ENCODE peak calls at places on chromosomes 3 and 15, in eight cellular contexts. S is HFFc6, C is cardiac muscle cell, H is lower leg skin, O is psoas muscle, Z is choroid plexus epithelial cell, V is GM12864, T is HFF-Myc. B is an unnamed sample.

GRCh38 chr3:54427951-54428871 is 305.9 kb downstream of the CACNA2D3 start:
- DNase-seq in S (peak), C (peak), H (no peak), O (peak), Z (peak), V (peak), T (peak), B (peak)

GRCh38 chr15:65082303-65082958 is 5.9 kb downstream of the KBTBD13 start:
- DNase-seq in S (no peak), C (no peak), H (no peak), O (no peak), Z (no peak), V (no peak), T (no peak), B (peak)

GRCh38 chr15:88388702-88389101 is 78.5 kb downstream of the MRPL46 start:
- DNase-seq in S (no peak), C (no peak), H (no peak), O (no peak), Z (no peak), V (no peak), T (no peak), B (no peak)

GRCh38 chr3:59979542-59979941 is 929.7 kb upstream of the CFAP20DC start:
- DNase-seq in S (no peak), C (no peak), H (no peak), O (no peak), Z (no peak), V (no peak), T (no peak), B (no peak)

GRCh38 chr15:47673343-47673761 is 44.0 kb upstream of the SEMA6D start:
- DNase-seq in S (no peak), C (peak), H (no peak), O (no peak), Z (peak), V (no peak), T (no peak), B (no peak)

GRCh38 chr3:48694610-48695051 is 8.9 kb upstream of the NCKIPSD start:
- DNase-seq in S (peak), C (peak), H (peak), O (peak), Z (peak), V (no peak), T (peak), B (peak)

GRCh38 chr3:156619376-156619775 is 55.0 kb upstream of the TIPARP start:
- DNase-seq in S (no peak), C (peak), H (no peak), O (no peak), Z (peak), V (no peak), T (no peak), B (no peak)

GRCh38 chr3:45555154-45555591 is 39.4 kb upstream of the LIMD1 start:
- DNase-seq in S (no peak), C (no peak), H (peak), O (peak), Z (no peak), V (no peak), T (no peak), B (no peak)

GRCh38 chr3:194592798-194593752 is 40.1 kb downstream of the TMEM44 start:
- DNase-seq in S (peak), C (peak), H (no peak), O (no peak), Z (peak), V (no peak), T (peak), B (peak)

GRCh38 chr3:11655188-11655928 is 11.6 kb upstream of the VGLL4 start:
- DNase-seq in S (no peak), C (peak), H (no peak), O (no peak), Z (no peak), V (no peak), T (no peak), B (peak)

GRCh38 chr3:14633819-14634424 is 17.6 kb upstream of the CCDC174 start:
- DNase-seq in S (peak), C (peak), H (no peak), O (peak), Z (peak), V (peak), T (peak), B (peak)

GRCh38 chr3:17945018-17945798 is 202.8 kb upstream of the TBC1D5 start:
- DNase-seq in S (no peak), C (peak), H (no peak), O (no peak), Z (no peak), V (no peak), T (no peak), B (no peak)

GRCh38 chr3:72200332-72200731 is 415.4 kb upstream of the PROK2 start:
- DNase-seq in S (no peak), C (no peak), H (no peak), O (no peak), Z (no peak), V (no peak), T (no peak), B (no peak)

GRCh38 chr3:72820405-72820804 is 27.8 kb downstream of the SHQ1 start:
- DNase-seq in S (peak), C (peak), H (no peak), O (no peak), Z (peak), V (no peak), T (no peak), B (no peak)

GRCh38 chr3:170689218-170689874 is 103.5 kb upstream of the SLC7A14 start:
- DNase-seq in S (peak), C (peak), H (no peak), O (no peak), Z (peak), V (no peak), T (peak), B (peak)

GRCh38 chr3:123678108-123678511 is 93.3 kb upstream of the HACD2 start:
- DNase-seq in S (peak), C (peak), H (no peak), O (no peak), Z (peak), V (no peak), T (peak), B (no peak)

GRCh38 chr3:9161811-9162210 is 87.6 kb downstream of the SRGAP3 start:
- DNase-seq in S (no peak), C (no peak), H (no peak), O (no peak), Z (no peak), V (no peak), T (no peak), B (no peak)

GRCh38 chr3:172332256-172333041 is 115.8 kb downstream of the GHSR start:
- DNase-seq in S (peak), C (peak), H (peak), O (no peak), Z (peak), V (no peak), T (peak), B (peak)

GRCh38 chr15:89105147-89105546 is 16.9 kb downstream of the ABHD2 start:
- DNase-seq in S (peak), C (peak), H (no peak), O (no peak), Z (peak), V (no peak), T (peak), B (no peak)

GRCh38 chr3:53708001-53708621 is 138.1 kb downstream of the CHDH start:
- DNase-seq in S (no peak), C (no peak), H (peak), O (no peak), Z (no peak), V (no peak), T (no peak), B (no peak)

GRCh38 chr3:72492240-72492639 is 356.0 kb downstream of the SHQ1 start:
- DNase-seq in S (peak), C (peak), H (peak), O (peak), Z (peak), V (no peak), T (peak), B (no peak)

GRCh38 chr3:194928183-194928736 is 242.6 kb downstream of the FAM43A start:
- DNase-seq in S (peak), C (peak), H (no peak), O (no peak), Z (peak), V (no peak), T (peak), B (no peak)

GRCh38 chr3:48661501-48662139 is 1.1 kb downstream of the CELSR3 start:
- DNase-seq in S (peak), C (peak), H (peak), O (peak), Z (peak), V (no peak), T (no peak), B (no peak)

GRCh38 chr15:43105077-43105769 is 615 bp downstream of the UBR1 start:
- DNase-seq in S (no peak), C (no peak), H (no peak), O (no peak), Z (no peak), V (no peak), T (no peak), B (peak)

DNA sequence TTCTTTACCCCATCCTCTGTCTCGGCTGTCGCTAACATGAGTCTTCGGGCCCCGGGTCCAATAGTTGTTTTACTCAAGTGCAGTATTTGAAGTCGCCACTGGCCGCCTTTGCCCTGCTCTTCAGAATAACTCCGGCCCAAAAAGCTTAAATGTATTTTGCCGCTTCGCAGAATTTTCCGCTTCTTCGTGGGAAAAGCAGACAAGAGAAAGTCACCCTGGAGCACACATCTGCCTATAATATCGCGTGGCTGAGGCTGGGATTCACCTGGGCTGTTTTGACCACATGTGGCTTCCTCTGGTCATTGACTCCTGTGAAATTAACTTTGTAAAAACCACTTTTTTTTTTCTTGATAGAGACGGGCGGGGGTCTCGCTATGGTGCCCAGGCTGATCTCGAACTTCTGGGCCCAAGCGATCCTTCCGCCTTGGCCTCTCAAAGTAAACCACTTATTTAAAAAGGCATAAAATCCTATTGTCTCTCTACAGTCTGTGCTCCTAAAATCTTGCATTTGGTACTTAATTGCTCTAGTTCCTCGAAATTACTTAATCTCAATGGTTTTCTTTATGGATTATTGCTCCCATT is 707 bp downstream of the CNOT10 start:
- DNase-seq in S (peak), C (peak), H (no peak), O (no peak), Z (peak), V (peak), T (no peak), B (no peak)
- TF ChIP-seq CTCF in S (no peak), C (no peak), H (no peak), O (no peak), Z (no peak), V (no peak), T (no peak), B (no peak)

DNA sequence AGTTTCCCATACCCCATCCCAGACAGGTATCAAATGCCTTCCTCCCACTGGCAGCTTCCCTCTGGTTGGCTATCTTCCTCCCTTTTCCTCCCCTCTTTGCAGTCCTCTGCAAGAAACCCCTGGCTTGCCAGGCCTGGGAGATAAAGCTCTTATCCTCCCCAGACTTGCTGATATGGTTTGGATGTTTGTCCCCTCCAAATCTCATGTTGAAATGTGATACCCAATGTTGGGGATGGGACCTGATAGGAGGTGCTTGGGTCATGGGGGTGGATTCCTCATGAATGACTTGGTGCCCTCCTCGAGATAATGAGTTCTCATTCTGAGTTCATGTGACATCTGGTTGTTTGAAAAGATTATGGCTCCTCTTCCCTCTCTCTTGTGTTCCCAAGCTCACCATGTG is 32.2 kb upstream of the SNRK start:
- DNase-seq in S (no peak), C (no peak), H (no peak), O (no peak), Z (no peak), V (no peak), T (no peak), B (no peak)
- TF ChIP-seq CTCF in S (no peak), C (no peak), H (no peak), O (no peak), Z (no peak), V (no peak), T (no peak), B (no peak)

GRCh38 chr15:82080774-82081173 is 35.0 kb upstream of the MEX3B start:
- DNase-seq in S (no peak), C (no peak), H (no peak), O (no peak), Z (no peak), V (no peak), T (no peak), B (no peak)

GRCh38 chr15:82086243-82086995 is 40.6 kb upstream of the MEX3B start:
- DNase-seq in S (no peak), C (no peak), H (no peak), O (no peak), Z (no peak), V (no peak), T (no peak), B (no peak)

GRCh38 chr15:82079736-82080135 is 33.9 kb upstream of the MEX3B start:
- DNase-seq in S (peak), C (peak), H (no peak), O (no peak), Z (peak), V (no peak), T (no peak), B (no peak)

GRCh38 chr15:82081904-82082810 is 36.3 kb upstream of the MEX3B start:
- DNase-seq in S (peak), C (peak), H (no peak), O (no peak), Z (peak), V (no peak), T (peak), B (no peak)
- TF ChIP-seq CTCF in S (peak), C (peak), H (no peak), O (no peak), Z (peak), V (no peak), T (peak), B (peak)

DNA sequence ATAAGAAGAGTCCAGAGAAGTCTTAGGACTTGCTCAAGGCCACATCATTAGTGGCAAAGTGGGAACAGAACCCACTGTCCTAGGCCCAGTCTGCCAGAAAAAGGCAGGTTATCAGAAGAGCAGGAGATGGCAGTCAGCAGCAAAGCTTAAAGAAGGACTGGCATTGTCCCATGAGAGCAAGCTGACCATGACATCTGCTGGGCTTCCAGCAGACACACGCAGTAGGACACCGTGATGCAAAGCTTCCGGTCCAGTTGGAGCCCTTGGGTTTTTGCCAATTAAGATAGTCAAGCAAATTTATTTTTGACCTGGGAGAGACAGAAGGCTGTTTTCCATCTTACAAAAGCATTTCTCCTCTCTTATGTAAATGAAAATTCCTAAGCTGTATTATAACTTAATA is 42.1 kb downstream of the ZBTB38 start:
- DNase-seq in S (peak), C (peak), H (no peak), O (peak), Z (peak), V (no peak), T (no peak), B (no peak)
- TF ChIP-seq CTCF in S (no peak), C (no peak), H (no peak), O (no peak), Z (no peak), V (no peak), T (no peak), B (no peak)

GRCh38 chr3:167166594-167167253 is 213.4 kb downstream of the ZBBX start:
- DNase-seq in S (no peak), C (no peak), H (no peak), O (no peak), Z (no peak), V (no peak), T (no peak), B (no peak)

GRCh38 chr3:167166012-167166411 is 214.1 kb downstream of the ZBBX start:
- DNase-seq in S (no peak), C (no peak), H (no peak), O (no peak), Z (no peak), V (no peak), T (no peak), B (no peak)

GRCh38 chr3:167167491-167167890 is 212.6 kb downstream of the ZBBX start:
- DNase-seq in S (no peak), C (no peak), H (no peak), O (no peak), Z (no peak), V (no peak), T (no peak), B (no peak)

GRCh38 chr3:167163580-167163979 is 216.5 kb downstream of the ZBBX start:
- DNase-seq in S (no peak), C (no peak), H (no peak), O (no peak), Z (no peak), V (no peak), T (no peak), B (no peak)

GRCh38 chr3:167162083-167162482 is 218.0 kb downstream of the ZBBX start:
- DNase-seq in S (no peak), C (no peak), H (no peak), O (no peak), Z (no peak), V (no peak), T (no peak), B (no peak)
- TF ChIP-seq CTCF in S (no peak), C (no peak), H (no peak), O (no peak), Z (no peak), V (no peak), T (no peak), B (no peak)

GRCh38 chr3:136432685-136433084 is 182.5 kb downstream of the PCCB start:
- DNase-seq in S (no peak), C (no peak), H (no peak), O (no peak), Z (no peak), V (no peak), T (no peak), B (no peak)

GRCh38 chr3:136434429-136434828 is 184.3 kb downstream of the PCCB start:
- DNase-seq in S (no peak), C (no peak), H (no peak), O (no peak), Z (no peak), V (no peak), T (no peak), B (no peak)

DNA sequence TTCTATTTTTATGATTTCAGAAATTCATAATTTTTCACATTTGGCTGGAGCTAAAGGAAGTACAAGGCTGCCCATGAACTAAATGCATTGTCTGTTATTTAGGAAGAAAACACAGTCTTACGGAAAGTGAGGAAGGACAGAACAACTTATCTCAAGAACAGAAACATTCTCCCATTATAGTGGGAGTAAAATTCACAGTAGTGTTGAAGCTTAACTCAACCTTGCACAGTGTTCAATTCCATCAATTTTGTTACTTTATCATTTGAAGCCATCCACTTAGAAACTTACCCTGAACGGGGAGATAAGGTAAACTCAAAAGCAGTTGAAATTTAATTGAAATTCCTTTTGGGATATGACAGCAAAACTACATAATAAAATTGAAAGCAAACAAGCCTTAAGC is 186.9 kb downstream of the PCCB start:
- DNase-seq in S (no peak), C (no peak), H (no peak), O (no peak), Z (no peak), V (no peak), T (no peak), B (no peak)
- TF ChIP-seq CTCF in S (no peak), C (no peak), H (no peak), O (no peak), Z (no peak), V (no peak), T (no peak), B (no peak)

GRCh38 chr3:32334675-32335074 is 57.0 kb upstream of the CMTM7 start:
- DNase-seq in S (no peak), C (no peak), H (no peak), O (no peak), Z (no peak), V (no peak), T (no peak), B (no peak)
- TF ChIP-seq CTCF in S (peak), C (peak), H (no peak), O (no peak), Z (peak), V (peak), T (peak), B (no peak)

DNA sequence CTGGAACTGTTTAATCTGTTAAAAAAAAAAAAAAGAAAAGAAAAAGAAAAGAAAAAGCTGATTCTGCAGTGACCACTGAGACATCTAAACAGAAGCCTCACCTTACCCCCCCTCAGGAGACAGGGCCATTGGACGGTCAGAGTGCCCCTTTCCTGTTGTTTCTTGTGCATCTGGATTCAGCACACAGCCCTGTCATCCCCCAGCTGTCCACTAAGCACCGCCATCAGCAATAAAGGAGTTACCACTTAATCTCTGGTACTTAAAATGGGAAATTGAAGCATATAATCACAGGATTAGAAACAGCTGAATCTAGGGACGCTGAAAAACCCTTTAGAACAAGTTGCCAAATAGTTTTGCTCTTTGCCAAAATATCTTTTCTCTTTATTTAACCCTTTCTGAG is 62.5 kb downstream of the TRIM69 start:
- DNase-seq in S (no peak), C (peak), H (no peak), O (no peak), Z (peak), V (no peak), T (no peak), B (no peak)
- TF ChIP-seq CTCF in S (peak), C (peak), H (no peak), O (no peak), Z (peak), V (peak), T (peak), B (no peak)

B was measured in Calu3.